ENCODE peak calls at places on chromosomes 3 and 15, in nine cellular contexts. G is GM23248; H is stimulated activated CD4-positive, alpha-beta T cell treated with anti-CD3 and anti-CD28 coated beads, Interleukin-15, amount 100 ng/mL, for 1 hour; K is RKO; O is NCI-H146; I is fibroblast of the aortic adventitia; P is tibial nerve; Q is stimulated activated naive B cell treated with anti-CD40 and anti-IgM and Interleukin-4, amounts not matched to agents 10 μg/mL and 1 μg/mL and 100 μg/mL, for 72 hours; F is central memory CD4-positive, alpha-beta T cell. W is an unnamed sample.

GRCh38 chr3:169822540-169822939 is 9.8 kb upstream of the LRRC34 start:
- DNase-seq in G (no peak), H (no peak), K (no peak), O (no peak), I (no peak), P (no peak), Q (no peak), F (no peak), W (no peak)

GRCh38 chr3:4426261-4426781 is 40.7 kb downstream of the SUMF1 start:
- DNase-seq in G (no peak), H (no peak), K (no peak), O (no peak), I (peak; percentile 25), P (no peak), Q (no peak), F (no peak), W (no peak)

GRCh38 chr3:147672035-147672434 is 262.9 kb downstream of the ZIC1 start:
- DNase-seq in G (no peak), H (no peak), K (no peak), O (no peak), I (no peak), P (no peak), Q (no peak), F (no peak), W (no peak)

GRCh38 chr15:81981888-81982287 is 63.9 kb downstream of the MEX3B start:
- DNase-seq in G (no peak), H (no peak), K (no peak), O (no peak), I (no peak), P (no peak), Q (no peak), F (no peak), W (no peak)

GRCh38 chr15:71891026-71891425 is 80.7 kb downstream of the NR2E3 start:
- DNase-seq in G (no peak), H (no peak), K (no peak), O (no peak), I (no peak), P (no peak), Q (no peak), F (no peak), W (no peak)

GRCh38 chr3:156626104-156626503 is 48.3 kb upstream of the TIPARP start:
- DNase-seq in G (no peak), H (no peak), K (peak; percentile 74), O (peak; percentile 39), I (no peak), P (no peak), Q (no peak), F (no peak), W (no peak)

GRCh38 chr3:177193706-177194268 is 3.5 kb downstream of the TBL1XR1 start:
- DNase-seq in G (no peak), H (no peak), K (no peak), O (no peak), I (peak; percentile 42), P (no peak), Q (no peak), F (no peak), W (no peak)

GRCh38 chr3:60081381-60082095 is 1031.7 kb upstream of the CFAP20DC start:
- DNase-seq in G (no peak), H (no peak), K (no peak), O (no peak), I (no peak), P (no peak), Q (no peak), F (peak; percentile 55), W (no peak)

GRCh38 chr15:96977886-96978285 is 647.4 kb downstream of the NR2F2 start:
- DNase-seq in G (no peak), H (no peak), K (no peak), O (no peak), I (no peak), P (no peak), Q (no peak), F (no peak), W (no peak)

GRCh38 chr3:131502530-131503327 is at the start of gene MRPL3:
- DNase-seq in G (peak; percentile 96), H (peak; percentile 60), K (peak; percentile 92), O (peak; percentile 98), I (peak; percentile 91), P (peak; percentile 68), Q (peak; percentile 82), F (peak; percentile 77), W (peak; percentile 68)

GRCh38 chr15:51623386-51623938 is 891 bp upstream of the DMXL2 start:
- DNase-seq in G (peak; percentile 43), H (no peak), K (peak; percentile 24), O (peak; percentile 19), I (no peak), P (peak; percentile 46), Q (no peak), F (no peak), W (no peak)

GRCh38 chr3:67998222-67998760 is 343.9 kb upstream of the SUCLG2 start:
- DNase-seq in G (no peak), H (no peak), K (no peak), O (no peak), I (no peak), P (no peak), Q (no peak), F (no peak), W (no peak)

GRCh38 chr3:131711114-131711786 is 208.5 kb upstream of the MRPL3 start:
- DNase-seq in G (no peak), H (no peak), K (no peak), O (no peak), I (no peak), P (no peak), Q (no peak), F (no peak), W (no peak)

GRCh38 chr3:169268286-169268776 is 395.2 kb downstream of the MECOM start:
- DNase-seq in G (no peak), H (no peak), K (no peak), O (no peak), I (no peak), P (no peak), Q (no peak), F (no peak), W (no peak)

GRCh38 chr3:73052857-73053256 is 8.6 kb upstream of the EBLN2 start:
- DNase-seq in G (peak; percentile 28), H (no peak), K (no peak), O (no peak), I (no peak), P (no peak), Q (no peak), F (no peak), W (no peak)

W was measured in hypothalamus.